ENCODE peak calls at places on chromosomes 11 and 22, in nine cellular contexts. Z is A673; D is NCI-H1092; J is germinal center; S is fibroblast of villous mesenchyme; B is tibial artery; A is stimulated activated CD4-positive, alpha-beta T cell treated with anti-CD3 and anti-CD28 coated beads, Interleukin-4, amount 100 ng/mL, for 1 hour; X is NCI-H774; E is activated T-helper 1 cell treated with Interleukin-2 at 50 U/mL for 16 hours. N is an unnamed sample.

GRCh38 chr11:59678813-59679165 is 10.0 kb upstream of the PATL1 start:
- DNase-seq in S (no peak), Z (peak), D (no peak), J (no peak), X (no peak), E (no peak), A (no peak), B (no peak), N (no peak)

GRCh38 chr11:119065369-119065768 is 2.2 kb upstream of the VPS11 start:
- DNase-seq in X (no peak), J (peak), E (peak), Z (peak), B (no peak), A (peak), S (peak), D (no peak), N (peak)

GRCh38 chr11:2522636-2523255 is 77.9 kb downstream of the KCNQ1 start:
- DNase-seq in A (no peak), X (no peak), B (peak), E (no peak), D (no peak), S (no peak), Z (no peak), J (no peak), N (no peak)

GRCh38 chr11:109940816-109941215 is 152.4 kb upstream of the ZC3H12C start:
- DNase-seq in S (peak), B (no peak), J (no peak), D (no peak), Z (no peak), A (no peak), E (no peak), X (no peak), N (no peak)

GRCh38 chr11:75652936-75653335 is 15.9 kb downstream of the MAP6 start:
- DNase-seq in D (no peak), E (no peak), Z (no peak), S (no peak), J (no peak), B (no peak), A (no peak), X (no peak), N (no peak)

GRCh38 chr11:44615041-44615513 is 49.6 kb downstream of the CD82 start:
- DNase-seq in E (no peak), S (no peak), D (no peak), J (no peak), A (no peak), X (no peak), Z (no peak), B (peak), N (no peak)

GRCh38 chr11:114095899-114096298 is 36.4 kb downstream of the ZBTB16 start:
- DNase-seq in E (no peak), J (no peak), A (no peak), Z (peak), B (no peak), S (no peak), X (no peak), D (no peak), N (no peak)

GRCh38 chr11:26896716-26897115 is 97.2 kb upstream of the FIBIN start:
- DNase-seq in B (no peak), Z (no peak), X (no peak), D (no peak), J (no peak), A (no peak), E (no peak), S (peak), N (no peak)

GRCh38 chr22:25754527-25755202 is 12.7 kb downstream of the MYO18B start:
- DNase-seq in X (no peak), D (no peak), Z (peak), B (peak), E (no peak), J (no peak), A (no peak), S (peak), N (no peak)

GRCh38 chr11:35276396-35276795 is 137.4 kb downstream of the CD44 start:
- DNase-seq in J (no peak), Z (no peak), D (no peak), S (no peak), B (no peak), E (no peak), X (no peak), A (peak), N (no peak)

GRCh38 chr22:19689408-19689807 is 24.9 kb upstream of the SEPTIN5 start:
- DNase-seq in D (no peak), J (no peak), S (no peak), X (no peak), A (no peak), E (no peak), B (no peak), Z (no peak), N (no peak)

GRCh38 chr11:64742940-64743590 is 877 bp downstream of the RASGRP2 start:
- DNase-seq in B (peak), A (peak), J (peak), E (peak), D (no peak), X (no peak), Z (no peak), S (peak), N (peak)

GRCh38 chr22:17429516-17429915 is 60.3 kb downstream of the CECR2 start:
- DNase-seq in A (no peak), E (no peak), S (no peak), J (no peak), Z (no peak), D (no peak), X (no peak), B (no peak), N (no peak)